ENCODE peak calls at places on chromosomes 4 and X, in nine cellular contexts. A is neural crest cell; P is AG04450; R is HCT116; M is breast epithelium; I is heart left ventricle; J is A549; L is CD4-positive, alpha-beta T cell; T is cardiac muscle cell. U is an unnamed sample.

GRCh38 chr4:101885574-101885973 is 95.0 kb downstream of the BANK1 start:
- DNase-seq in A (no peak), P (no peak), R (no peak), M (no peak), I (no peak), J (no peak), L (no peak), T (peak), U (no peak)

GRCh38 chrX:46446727-46447378 is 98.4 kb downstream of the ZNF674 start:
- DNase-seq in A (peak), P (peak), R (peak), M (peak), I (peak), J (peak), L (peak), T (peak), U (peak)

GRCh38 chr4:76212851-76213414 is 691 bp downstream of the SCARB2 start:
- DNase-seq in A (no peak), P (no peak), R (no peak), M (no peak), I (no peak), J (peak), L (peak), T (peak), U (no peak)

GRCh38 chr4:26320159-26320452 is 708 bp upstream of the RBPJ start:
- DNase-seq in A (no peak), P (no peak), R (no peak), M (no peak), I (no peak), J (no peak), L (no peak), T (peak), U (no peak)

GRCh38 chr4:74085669-74086068 is 13.3 kb downstream of the CXCL2 start:
- DNase-seq in A (no peak), P (no peak), R (no peak), M (no peak), I (no peak), J (no peak), L (no peak), T (no peak), U (no peak)

GRCh38 chr4:122017296-122017695 is 65.4 kb upstream of the TRPC3 start:
- DNase-seq in A (no peak), P (no peak), R (no peak), M (no peak), I (no peak), J (no peak), L (no peak), T (no peak), U (no peak)

GRCh38 chr4:163384926-163385325 is 41.2 kb downstream of the NPY5R start:
- DNase-seq in A (no peak), P (no peak), R (no peak), M (no peak), I (no peak), J (no peak), L (no peak), T (no peak), U (no peak)

GRCh38 chr4:25131925-25132324 is 28.3 kb downstream of the SEPSECS start:
- DNase-seq in A (no peak), P (no peak), R (no peak), M (no peak), I (no peak), J (no peak), L (no peak), T (no peak), U (no peak)

GRCh38 chr4:14446311-14446710 is 556.0 kb upstream of the CPEB2 start:
- DNase-seq in A (no peak), P (no peak), R (no peak), M (no peak), I (no peak), J (no peak), L (no peak), T (peak), U (no peak)

GRCh38 chrX:6363193-6363592 is 134.5 kb upstream of the NLGN4X start:
- DNase-seq in A (no peak), P (no peak), R (no peak), M (no peak), I (no peak), J (no peak), L (no peak), T (no peak), U (no peak)

GRCh38 chr4:176436500-176436973 is 116.8 kb downstream of the SPCS3 start:
- DNase-seq in A (no peak), P (peak), R (no peak), M (no peak), I (no peak), J (peak), L (no peak), T (peak), U (no peak)

GRCh38 chr4:1113311-1114009 is at the start of gene RNF212:
- DNase-seq in A (peak), P (no peak), R (no peak), M (no peak), I (no peak), J (peak), L (peak), T (peak), U (peak)

GRCh38 chr4:1078490-1078889 is 34.9 kb downstream of the RNF212 start:
- DNase-seq in A (no peak), P (no peak), R (no peak), M (peak), I (no peak), J (no peak), L (no peak), T (no peak), U (peak)

GRCh38 chr4:186724861-186725419 is 1.3 kb upstream of the FAT1 start:
- DNase-seq in A (peak), P (no peak), R (no peak), M (no peak), I (no peak), J (no peak), L (no peak), T (peak), U (no peak)

GRCh38 chr4:148238086-148238485 is 204.1 kb downstream of the NR3C2 start:
- DNase-seq in A (no peak), P (no peak), R (no peak), M (no peak), I (no peak), J (no peak), L (no peak), T (peak), U (no peak)

GRCh38 chr4:145420595-145421214 is 60.9 kb upstream of the SMAD1 start:
- DNase-seq in A (no peak), P (no peak), R (no peak), M (no peak), I (no peak), J (no peak), L (no peak), T (peak), U (no peak)

GRCh38 chr4:73450398-73451004 is 14.5 kb downstream of the AFP start:
- DNase-seq in A (no peak), P (peak), R (no peak), M (no peak), I (peak), J (no peak), L (no peak), T (peak), U (no peak)

GRCh38 chrX:16484338-16484737 is 165.6 kb upstream of the S100G start:
- DNase-seq in A (no peak), P (peak), R (peak), M (no peak), I (no peak), J (no peak), L (no peak), T (peak), U (peak)

GRCh38 chr4:102344520-102344954 is 745 bp downstream of the SLC39A8 start:
- DNase-seq in A (peak), P (no peak), R (peak), M (peak), I (peak), J (peak), L (peak), T (peak), U (peak)

GRCh38 chr4:172045981-172046380 is 232.8 kb downstream of the GALNTL6 start:
- DNase-seq in A (no peak), P (no peak), R (no peak), M (no peak), I (no peak), J (no peak), L (no peak), T (no peak), U (no peak)

GRCh38 chr4:153409412-153409811 is 56.7 kb upstream of the TMEM131L start:
- DNase-seq in A (no peak), P (peak), R (no peak), M (no peak), I (no peak), J (no peak), L (no peak), T (peak), U (no peak)

GRCh38 chr4:2260336-2261109 is 1.4 kb downstream of the MXD4 start:
- DNase-seq in A (no peak), P (no peak), R (no peak), M (peak), I (peak), J (no peak), L (no peak), T (no peak), U (peak)

GRCh38 chr4:81566076-81566663 is 94.5 kb upstream of the RASGEF1B start:
- DNase-seq in A (no peak), P (no peak), R (no peak), M (no peak), I (no peak), J (no peak), L (no peak), T (peak), U (no peak)

GRCh38 chr4:53598901-53599300 is 7.6 kb upstream of the LNX1 start:
- DNase-seq in A (no peak), P (no peak), R (no peak), M (no peak), I (no peak), J (no peak), L (no peak), T (peak), U (no peak)

GRCh38 chrX:96685205-96686099 is 810 bp downstream of the DIAPH2 start:
- DNase-seq in A (peak), P (no peak), R (no peak), M (no peak), I (no peak), J (no peak), L (peak), T (peak), U (no peak)

GRCh38 chr4:17286737-17287460 is 225.0 kb downstream of the QDPR start:
- DNase-seq in A (no peak), P (no peak), R (no peak), M (no peak), I (no peak), J (no peak), L (no peak), T (no peak), U (no peak)

GRCh38 chrX:63275127-63275526 is 76.0 kb downstream of the SPIN4 start:
- DNase-seq in A (peak), P (no peak), R (peak), M (no peak), I (no peak), J (peak), L (peak), T (no peak), U (no peak)

GRCh38 chr4:1504786-1505500 is 98.7 kb upstream of the NKX1-1 start:
- DNase-seq in A (no peak), P (no peak), R (no peak), M (peak), I (no peak), J (peak), L (no peak), T (no peak), U (peak)

GRCh38 chrX:82676386-82676785 is 831.7 kb upstream of the POU3F4 start:
- DNase-seq in A (no peak), P (no peak), R (peak), M (no peak), I (no peak), J (no peak), L (no peak), T (no peak), U (no peak)
- TF ChIP-seq CTCF in A (peak), P (peak), R (peak), M (no peak), I (no peak), J (peak), L (no peak), T (no peak), U (no peak)

DNA sequence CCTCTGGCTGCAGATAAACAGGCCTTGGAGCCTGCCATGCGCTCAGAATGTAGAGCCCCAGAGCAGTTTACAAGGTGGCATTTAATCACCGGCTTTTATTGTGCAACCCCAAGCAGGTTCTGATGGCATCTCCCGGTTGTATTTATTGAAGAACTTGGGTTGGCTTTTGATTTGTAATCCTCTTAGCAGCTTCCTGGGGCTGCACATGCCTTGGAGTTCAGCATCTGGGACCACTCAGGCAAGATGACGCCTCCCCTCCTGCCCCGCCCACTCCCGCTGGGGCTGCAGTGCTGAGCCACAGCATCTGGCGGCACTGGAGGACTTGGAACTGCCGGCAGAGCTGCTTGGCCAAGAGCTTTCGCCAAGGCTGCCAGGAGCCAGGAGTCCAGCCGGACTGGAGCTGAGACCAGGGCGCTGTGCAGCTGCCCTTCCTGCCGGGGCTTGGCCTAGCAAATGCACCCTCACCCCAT is 5.3 kb downstream of the HTRA3 start:
- DNase-seq in A (peak), P (peak), R (no peak), M (peak), I (peak), J (no peak), L (no peak), T (peak), U (peak)
- TF ChIP-seq CTCF in A (no peak), P (peak), R (no peak), M (no peak), I (peak), J (no peak), L (no peak), T (peak), U (no peak)

DNA sequence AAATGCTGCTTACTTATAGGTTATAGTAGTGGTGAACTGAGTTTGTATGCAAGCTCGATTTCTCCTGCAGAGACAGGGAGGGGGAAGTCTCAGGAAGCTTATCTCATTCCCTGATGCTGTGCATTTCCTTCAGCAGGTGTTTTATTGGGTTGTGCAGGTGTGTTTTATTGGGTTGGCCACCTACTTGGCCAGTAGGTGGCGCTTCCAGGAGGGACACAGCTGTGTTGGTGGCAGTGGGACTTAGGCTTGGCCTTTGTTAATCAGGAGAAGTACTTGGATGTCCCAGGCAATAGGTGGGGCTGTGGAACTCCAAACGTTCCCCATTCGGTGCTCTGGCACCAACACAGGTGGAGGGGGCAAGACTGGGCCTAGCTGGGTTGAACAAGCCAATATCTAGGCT is 196.0 kb upstream of the DCAF8L1 start:
- DNase-seq in A (no peak), P (no peak), R (peak), M (no peak), I (no peak), J (no peak), L (no peak), T (no peak), U (no peak)
- TF ChIP-seq CTCF in A (peak), P (peak), R (peak), M (no peak), I (no peak), J (no peak), L (no peak), T (peak), U (no peak)

GRCh38 chr4:55336138-55337034 is 9.7 kb upstream of the SRD5A3 start:
- DNase-seq in A (no peak), P (no peak), R (no peak), M (no peak), I (no peak), J (no peak), L (no peak), T (no peak), U (no peak)
- TF ChIP-seq CTCF in A (no peak), P (no peak), R (no peak), M (no peak), I (no peak), J (no peak), L (no peak), T (no peak), U (no peak)

GRCh38 chr4:131638776-131639175 is 1510.3 kb upstream of the PCDH10 start:
- DNase-seq in A (no peak), P (no peak), R (no peak), M (no peak), I (no peak), J (no peak), L (no peak), T (no peak), U (no peak)

GRCh38 chr4:131649227-131649626 is 1499.9 kb upstream of the PCDH10 start:
- DNase-seq in A (no peak), P (no peak), R (no peak), M (no peak), I (no peak), J (no peak), L (no peak), T (no peak), U (no peak)

GRCh38 chr4:131644619-131645018 is 1504.5 kb upstream of the PCDH10 start:
- DNase-seq in A (no peak), P (no peak), R (peak), M (no peak), I (no peak), J (no peak), L (no peak), T (peak), U (no peak)
- TF ChIP-seq CTCF in A (peak), P (peak), R (peak), M (no peak), I (no peak), J (no peak), L (no peak), T (peak), U (no peak)

GRCh38 chr4:164718817-164719216 is 35.1 kb upstream of the SMIM31 start:
- DNase-seq in A (no peak), P (no peak), R (no peak), M (no peak), I (no peak), J (no peak), L (no peak), T (no peak), U (no peak)

DNA sequence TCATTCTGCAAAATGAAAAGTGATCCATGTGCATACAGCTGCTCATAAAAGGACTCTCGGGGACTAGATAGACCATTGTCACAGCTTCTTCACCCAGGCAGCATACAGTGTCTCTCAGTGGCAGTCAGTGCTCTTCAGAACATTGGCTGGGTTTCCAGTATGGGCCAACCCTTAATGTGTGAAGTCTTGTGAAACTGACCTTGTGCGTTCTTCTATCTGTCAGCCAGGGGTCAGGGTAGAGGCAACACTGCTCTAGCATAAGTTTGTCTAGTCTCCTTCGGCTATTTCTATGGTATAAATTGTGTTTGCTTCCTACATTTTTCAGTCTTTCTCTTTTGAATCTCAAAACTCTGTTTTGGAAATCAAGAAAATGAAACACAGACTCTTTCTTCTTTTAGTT is 37.0 kb upstream of the SMIM31 start:
- DNase-seq in A (no peak), P (no peak), R (no peak), M (no peak), I (no peak), J (no peak), L (no peak), T (no peak), U (no peak)
- TF ChIP-seq CTCF in A (peak), P (no peak), R (peak), M (no peak), I (no peak), J (no peak), L (no peak), T (no peak), U (no peak)

DNA sequence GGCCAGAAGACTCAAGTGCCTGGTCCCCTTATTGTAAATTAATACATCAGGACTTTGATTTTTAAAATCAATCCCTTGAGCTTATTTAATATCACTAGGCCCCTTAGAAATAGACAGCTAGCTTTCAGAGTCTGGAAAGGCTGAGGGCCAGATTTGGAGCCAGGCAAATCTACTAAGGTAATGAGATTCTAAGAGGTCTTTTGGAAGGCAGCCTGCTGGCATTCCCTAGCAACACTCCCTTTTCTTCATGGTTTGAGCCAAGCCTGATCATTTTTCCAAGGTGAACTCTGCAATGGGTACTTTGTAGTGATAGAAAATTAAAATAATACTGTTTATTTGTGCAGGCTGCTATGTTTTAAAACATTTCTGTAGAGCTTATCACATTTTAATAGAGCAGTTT is 378.5 kb downstream of the FAT4 start:
- DNase-seq in A (no peak), P (no peak), R (no peak), M (no peak), I (no peak), J (no peak), L (no peak), T (no peak), U (no peak)
- TF ChIP-seq CTCF in A (no peak), P (no peak), R (no peak), M (no peak), I (no peak), J (no peak), L (no peak), T (no peak), U (no peak)

GRCh38 chr4:111933703-111934102 is 211.6 kb upstream of the FAM241A start:
- DNase-seq in A (no peak), P (no peak), R (no peak), M (no peak), I (no peak), J (no peak), L (no peak), T (no peak), U (no peak)

GRCh38 chr4:111941957-111942356 is 203.3 kb upstream of the FAM241A start:
- DNase-seq in A (no peak), P (no peak), R (no peak), M (no peak), I (no peak), J (no peak), L (no peak), T (no peak), U (no peak)

GRCh38 chr4:111934294-111934693 is 211.0 kb upstream of the FAM241A start:
- DNase-seq in A (no peak), P (no peak), R (no peak), M (no peak), I (no peak), J (no peak), L (no peak), T (no peak), U (no peak)

DNA sequence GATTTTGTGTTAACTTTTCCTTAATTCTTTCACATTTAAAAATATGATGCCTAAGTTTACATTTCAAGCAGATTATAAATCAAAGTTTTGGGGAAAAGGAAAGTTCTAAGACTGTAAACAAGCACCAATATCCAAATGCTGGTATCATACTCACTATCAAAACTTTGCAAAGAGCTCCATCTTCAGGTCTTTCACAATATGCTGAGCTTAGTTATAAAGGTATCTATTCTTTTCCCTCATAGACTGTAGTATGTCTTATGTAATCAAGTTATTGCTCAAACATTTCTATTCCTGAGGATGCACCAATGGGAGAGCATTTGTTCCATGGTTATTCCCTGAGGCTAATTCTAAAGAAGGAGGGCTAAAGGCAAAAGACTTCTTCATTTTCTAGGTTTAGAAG is 207.9 kb upstream of the FAM241A start:
- DNase-seq in A (no peak), P (no peak), R (peak), M (no peak), I (no peak), J (peak), L (no peak), T (peak), U (no peak)
- TF ChIP-seq CTCF in A (peak), P (no peak), R (peak), M (no peak), I (no peak), J (peak), L (no peak), T (peak), U (no peak)

U was measured in lower leg skin.